ENCODE peak calls at places on chromosomes 1 and 21, in eight cellular contexts. Q, W, B, C, E, Y, H and O are unnamed samples.

GRCh38 chr1:176643536-176643935 is 180.6 kb downstream of the PAPPA2 start:
- DNase-seq in C (no peak), H (no peak), Y (no peak), B (no peak), E (no peak), W (no peak), Q (no peak), O (no peak)

GRCh38 chr1:100463809-100464424 is 74.0 kb upstream of the GPR88 start:
- DNase-seq in W (peak; percentile 68), H (no peak), C (peak; percentile 70), Q (peak; percentile 79), E (peak; percentile 31), B (peak; percentile 80), Y (no peak), O (peak; percentile 15)

GRCh38 chr1:154479764-154480421 is 22.1 kb upstream of the TDRD10 start:
- DNase-seq in B (peak; percentile 87), Q (peak; percentile 83), C (no peak), E (peak; percentile 69), H (no peak), Y (peak; percentile 76), W (no peak), O (peak; percentile 18)

GRCh38 chr21:42057861-42058437 is 13.2 kb upstream of the UMODL1 start:
- DNase-seq in H (no peak), B (no peak), E (no peak), Y (no peak), C (no peak), W (no peak), Q (peak; percentile 26), O (no peak)

GRCh38 chr1:213122514-213122929 is 71.5 kb downstream of the RPS6KC1 start:
- DNase-seq in Q (peak; percentile 73), H (no peak), B (peak; percentile 71), E (no peak), Y (peak; percentile 24), C (no peak), W (no peak), O (peak; percentile 18)

GRCh38 chr1:168719306-168720111 is 9.5 kb downstream of the DPT start:
- DNase-seq in W (no peak), Y (no peak), Q (no peak), E (no peak), H (no peak), B (peak; percentile 23), C (no peak), O (peak; percentile 56)

GRCh38 chr21:34583926-34584563 is 30.9 kb downstream of the RCAN1 start:
- DNase-seq in W (no peak), Q (no peak), H (no peak), E (no peak), C (no peak), B (no peak), Y (no peak), O (no peak)

GRCh38 chr1:19460535-19461351 is 24.6 kb downstream of the CAPZB start:
- DNase-seq in B (no peak), E (no peak), Y (no peak), W (no peak), Q (no peak), H (no peak), C (no peak), O (no peak)

GRCh38 chr1:53678507-53678906 is 60.5 kb downstream of the GLIS1 start:
- DNase-seq in C (no peak), E (no peak), H (no peak), Y (no peak), Q (no peak), B (no peak), W (no peak), O (no peak)

GRCh38 chr1:10508511-10508951 is 33.8 kb downstream of the PEX14 start:
- DNase-seq in Q (no peak), C (no peak), B (no peak), Y (no peak), E (no peak), W (no peak), H (no peak), O (no peak)

GRCh38 chr1:240946926-240947325 is 335.0 kb upstream of the GREM2 start:
- DNase-seq in E (no peak), C (no peak), Q (peak; percentile 61), H (no peak), Y (peak; percentile 32), B (peak; percentile 57), W (no peak), O (no peak)

GRCh38 chr1:162835157-162835899 is 25.6 kb downstream of the CCDC190 start:
- DNase-seq in W (no peak), Q (no peak), B (no peak), E (no peak), C (no peak), Y (no peak), H (no peak), O (no peak)

DNA sequence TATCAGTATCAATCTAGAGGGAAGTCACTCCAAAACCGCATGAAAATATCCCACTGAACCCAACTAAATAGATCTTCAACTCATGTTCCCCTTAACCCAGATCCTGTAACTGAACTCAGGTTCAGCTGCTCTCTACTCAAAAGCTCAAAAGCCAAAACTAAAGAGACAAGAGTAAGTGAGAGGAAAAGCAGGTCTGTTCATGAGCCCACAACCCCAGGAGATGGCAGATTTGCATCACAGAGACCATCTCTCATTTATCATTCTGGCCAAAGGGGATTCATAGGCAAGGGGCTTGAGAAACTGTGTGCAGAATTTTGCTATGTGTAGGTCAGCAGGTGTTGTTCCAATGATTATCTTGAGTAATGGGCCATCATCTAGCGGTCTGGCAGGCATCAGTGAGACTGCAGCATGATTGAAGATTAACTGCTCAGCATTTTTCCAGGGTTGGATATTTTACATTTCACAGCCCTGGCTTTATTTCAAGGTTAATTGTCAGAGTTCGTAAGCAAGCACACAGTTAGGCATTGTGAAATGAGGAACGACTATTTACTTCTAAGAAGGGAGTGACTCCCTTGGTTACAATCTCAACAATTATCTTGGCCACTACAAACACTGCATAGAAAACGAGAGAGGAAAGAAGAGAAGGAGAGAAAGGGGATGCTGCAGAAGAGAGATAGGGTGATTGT is 1204.5 kb upstream of the TMPRSS15 start:
- DNase-seq in Q (no peak), H (no peak), B (peak; percentile 11), Y (no peak), C (no peak), W (no peak), E (no peak), O (no peak)
- TF ChIP-seq CTCF in Q (no peak), H (no peak), B (peak; percentile 8), Y (no peak), C (no peak), W (no peak), E (no peak), O (no peak)

GRCh38 chr1:30908886-30909777 is 574 bp upstream of the SDC3 start:
- DNase-seq in B (no peak), E (no peak), C (no peak), Q (peak; percentile 46), H (peak; percentile 77), W (peak; percentile 41), Y (no peak), O (no peak)
- H3K4me3 ChIP-seq in B (peak overlapping the region; percentile 39), E (peak overlapping the region; percentile 25), C (peak overlapping the region; percentile 45), Q (peak overlapping the region; percentile 48), H (peak overlapping the region; percentile 78), W (peak overlapping the region; percentile 39), Y (peak overlapping the region; percentile 55), O (peak overlapping the region; percentile 54)

GRCh38 chr1:217431395-217431794 is 199.5 kb downstream of the GPATCH2 start:
- DNase-seq in Y (no peak), E (no peak), C (no peak), Q (no peak), H (no peak), B (no peak), W (no peak), O (no peak)
- TF ChIP-seq CTCF in Y (peak; percentile 7), E (no peak), C (no peak), Q (peak; percentile 10), H (no peak), B (no peak), W (no peak), O (peak; percentile 6)

DNA sequence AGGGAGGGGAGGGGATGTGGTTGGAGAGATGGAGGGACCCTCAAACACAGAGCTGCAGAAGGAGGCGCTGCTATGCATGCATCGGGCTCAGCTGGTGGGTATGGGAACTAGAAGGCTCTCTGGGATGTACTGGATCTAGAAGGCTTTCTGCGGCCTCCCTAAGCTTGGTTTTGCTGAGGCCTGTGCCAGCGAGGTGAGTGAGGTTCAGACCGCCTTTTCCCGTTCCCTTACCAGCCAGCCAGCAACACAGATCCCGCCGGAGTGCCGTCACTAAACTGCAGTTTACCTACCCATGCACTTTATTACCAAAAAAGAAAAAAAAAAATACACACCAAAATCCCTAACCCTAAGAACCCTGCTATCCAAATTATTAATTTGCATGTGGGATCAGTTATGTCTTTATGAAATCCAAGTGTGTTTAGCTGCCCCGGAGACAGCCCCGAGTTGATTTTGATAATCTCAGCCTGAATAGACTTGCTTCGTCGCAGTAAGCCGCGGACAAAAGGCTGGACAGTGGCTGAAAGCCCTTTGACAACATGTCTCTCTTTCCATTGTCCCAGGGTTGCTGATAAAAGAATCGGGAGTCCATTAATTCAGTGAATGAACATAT is 180.3 kb downstream of the PRDM16 start:
- DNase-seq in C (no peak), B (no peak), H (no peak), Y (no peak), E (no peak), W (no peak), Q (no peak), O (no peak)
- H3K4me3 ChIP-seq in C (no peak overlapping the region), B (no peak overlapping the region), H (no peak overlapping the region), Y (no peak overlapping the region), E (no peak overlapping the region), W (no peak overlapping the region), Q (no peak overlapping the region), O (no peak overlapping the region)

GRCh38 chr1:217660353-217661062 is 29.4 kb downstream of the SPATA17 start:
- DNase-seq in Q (peak; percentile 14), C (no peak), B (peak; percentile 26), E (no peak), H (no peak), Y (peak; percentile 70), W (no peak), O (peak; percentile 81)
- TF ChIP-seq CTCF in Q (peak; percentile 69), C (peak; percentile 48), B (peak; percentile 58), E (no peak), H (no peak), Y (peak; percentile 79), W (no peak), O (peak; percentile 66)

GRCh38 chr1:26695417-26696190 is at the start of gene ARID1A:
- DNase-seq in W (peak; percentile 96), Q (peak; percentile 97), H (peak; percentile 97), E (peak; percentile 98), B (peak; percentile 98), Y (peak; percentile 96), C (peak; percentile 99), O (peak; percentile 55)

GRCh38 chr1:26692793-26693490 is 2.9 kb upstream of the ARID1A start:
- DNase-seq in W (peak; percentile 94), Q (peak; percentile 97), E (peak; percentile 95), Y (peak; percentile 96), C (peak; percentile 94), B (peak; percentile 96), H (peak; percentile 97), O (peak; percentile 91)

GRCh38 chr1:26693557-26694184 is 2.1 kb upstream of the ARID1A start:
- DNase-seq in Y (no peak), Q (no peak), W (no peak), E (no peak), B (no peak), C (no peak), H (no peak), O (no peak)

GRCh38 chr1:26694597-26695416 is 1.0 kb upstream of the ARID1A start:
- DNase-seq in Q (no peak), Y (no peak), B (no peak), H (no peak), C (no peak), E (no peak), W (no peak), O (no peak)

DNA sequence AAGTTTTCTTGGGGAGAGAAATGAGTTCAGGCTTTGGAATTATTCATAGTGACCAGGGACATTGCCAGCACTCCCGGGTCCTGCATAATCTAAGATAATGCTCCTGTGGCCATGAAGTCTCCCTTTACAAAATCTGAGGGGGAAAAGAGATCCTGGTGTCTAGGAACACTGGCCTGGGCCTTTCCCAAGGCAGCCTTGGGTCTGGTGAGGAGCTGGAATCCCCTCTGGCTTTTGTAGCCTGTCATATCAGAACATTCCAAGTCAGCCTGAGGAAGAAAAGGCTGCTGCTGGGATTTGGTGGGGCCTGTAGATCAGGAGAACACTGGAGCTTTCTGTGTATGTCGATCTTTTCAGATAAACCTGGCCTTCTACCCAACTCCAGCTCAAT is 1.6 kb upstream of the ARID1A start:
- DNase-seq in W (no peak), Q (peak; percentile 62), H (no peak), Y (no peak), E (no peak), B (peak; percentile 54), C (no peak), O (no peak)
- H3K4me3 ChIP-seq in W (peak overlapping the region; percentile 48), Q (peak overlapping the region; percentile 37), H (peak overlapping the region; percentile 76), Y (no peak overlapping the region), E (no peak overlapping the region), B (no peak overlapping the region), C (no peak overlapping the region), O (no peak overlapping the region)